ENCODE peak calls at places on chromosomes 16 and 17, in five cellular contexts. F is iris pigment epithelial cell; D is stimulated activated CD8-positive, alpha-beta memory T cell treated with anti-CD3 and anti-CD28 coated beads, Interleukin-12 subunit alpha, Interleukin-12 subunit beta, amount 100 ng/mL, for 4 hours; I is NCI-H2081; K is aorta. J is an unnamed sample.

GRCh38 chr17:78356163-78356713 is 3.6 kb downstream of the SOCS3 start:
- DNase-seq in F (peak; percentile 98), D (peak; percentile 76), I (no peak), K (peak; percentile 76), J (peak; percentile 75)

GRCh38 chr17:77363821-77364361 is 223.1 kb downstream of the SEC14L1 start:
- DNase-seq in F (peak; percentile 63), D (no peak), I (no peak), K (no peak), J (no peak)

GRCh38 chr17:8153550-8153956 is 1.3 kb upstream of the PER1 start:
- DNase-seq in F (peak; percentile 99), D (no peak), I (no peak), K (peak; percentile 90), J (peak; percentile 81)

GRCh38 chr17:77479372-77479781 is 338.6 kb downstream of the SEC14L1 start:
- DNase-seq in F (no peak), D (no peak), I (peak; percentile 16), K (no peak), J (no peak)

GRCh38 chr16:28184625-28185024 is 27.1 kb downstream of the XPO6 start:
- DNase-seq in F (no peak), D (no peak), I (no peak), K (no peak), J (no peak)

GRCh38 chr17:17546399-17547185 is 44.9 kb downstream of the PEMT start:
- DNase-seq in F (no peak), D (no peak), I (no peak), K (no peak), J (no peak)

GRCh38 chr16:85354623-85355514 is 242.6 kb upstream of the CIBAR2 start:
- DNase-seq in F (peak; percentile 57), D (no peak), I (no peak), K (no peak), J (no peak)

GRCh38 chr16:15715221-15715620 is 65.2 kb downstream of the NDE1 start:
- DNase-seq in F (no peak), D (no peak), I (no peak), K (no peak), J (no peak)

GRCh38 chr16:866252-866651 is 65.7 kb upstream of the GNG13 start:
- DNase-seq in F (no peak), D (no peak), I (no peak), K (no peak), J (no peak)

GRCh38 chr16:79632289-79632688 is 31.8 kb upstream of the MAF start:
- DNase-seq in F (no peak), D (no peak), I (no peak), K (no peak), J (no peak)

GRCh38 chr17:73003487-73003886 is 89.0 kb downstream of the SLC39A11 start:
- DNase-seq in F (no peak), D (no peak), I (no peak), K (no peak), J (no peak)

GRCh38 chr16:57084996-57085395 is 7.4 kb upstream of the CPNE2 start:
- DNase-seq in F (no peak), D (no peak), I (no peak), K (no peak), J (no peak)

GRCh38 chr17:50961282-50962220 is 95.4 kb upstream of the TOB1 start:
- DNase-seq in F (no peak), D (no peak), I (no peak), K (no peak), J (no peak)

GRCh38 chr17:8849311-8850041 is 18.0 kb downstream of the PIK3R6 start:
- DNase-seq in F (no peak), D (no peak), I (no peak), K (no peak), J (no peak)

GRCh38 chr16:1131378-1131994 is 21.4 kb upstream of the CACNA1H start:
- DNase-seq in F (no peak), D (no peak), I (no peak), K (no peak), J (no peak)

GRCh38 chr17:6996256-6997111 is 635 bp downstream of the ALOX12 start:
- DNase-seq in F (no peak), D (no peak), I (no peak), K (no peak), J (no peak)

J was measured in lower lobe of right lung.